ENCODE peak calls at places on chromosomes 5 and 9, in five cellular contexts. One of them, this sample, is unnamed.

GRCh38 chr5:154403776-154404387 is 41.9 kb upstream of the SAP30L start:
- DNase-seq in IMR-90: no peak
- DNase-seq in H9: no peak
- DNase-seq in mesendoderm: no peak
- DNase-seq in neuronal stem cell: no peak
- DNase-seq in this sample: no peak

GRCh38 chr9:69168709-69169217 is 5.3 kb upstream of the TJP2 start:
- DNase-seq in IMR-90: peak
- DNase-seq in H9: peak
- DNase-seq in mesendoderm: peak
- DNase-seq in neuronal stem cell: no peak
- DNase-seq in this sample: peak

GRCh38 chr5:81850932-81851331 is 100.0 kb upstream of the SSBP2 start:
- DNase-seq in IMR-90: no peak
- DNase-seq in H9: no peak
- DNase-seq in mesendoderm: no peak
- DNase-seq in neuronal stem cell: no peak
- DNase-seq in this sample: no peak

GRCh38 chr9:21964925-21965385 is 29.2 kb downstream of the CDKN2A start:
- DNase-seq in IMR-90: no peak
- DNase-seq in H9: peak
- DNase-seq in mesendoderm: peak
- DNase-seq in neuronal stem cell: no peak
- DNase-seq in this sample: no peak

GRCh38 chr9:19471737-19472648 is 63.2 kb downstream of the ACER2 start:
- DNase-seq in IMR-90: peak
- DNase-seq in H9: peak
- DNase-seq in mesendoderm: peak
- DNase-seq in neuronal stem cell: peak
- DNase-seq in this sample: peak

GRCh38 chr9:100595391-100596199 is 17.7 kb downstream of the CAVIN4 start:
- DNase-seq in IMR-90: peak
- DNase-seq in H9: no peak
- DNase-seq in mesendoderm: peak
- DNase-seq in neuronal stem cell: peak
- DNase-seq in this sample: no peak

GRCh38 chr5:171968512-171968911 is 37.9 kb downstream of the FBXW11 start:
- DNase-seq in IMR-90: no peak
- DNase-seq in H9: no peak
- DNase-seq in mesendoderm: no peak
- DNase-seq in neuronal stem cell: no peak
- DNase-seq in this sample: no peak

GRCh38 chr5:180456792-180457191 is 37.4 kb upstream of the CNOT6 start:
- DNase-seq in IMR-90: no peak
- DNase-seq in H9: no peak
- DNase-seq in mesendoderm: no peak
- DNase-seq in neuronal stem cell: no peak
- DNase-seq in this sample: no peak

GRCh38 chr9:108444400-108445358 is 411.1 kb downstream of the ACTL7B start:
- DNase-seq in IMR-90: peak
- DNase-seq in H9: no peak
- DNase-seq in mesendoderm: no peak
- DNase-seq in neuronal stem cell: no peak
- DNase-seq in this sample: no peak

GRCh38 chr9:86303316-86303975 is 21.1 kb upstream of the ISCA1 start:
- DNase-seq in IMR-90: peak
- DNase-seq in H9: no peak
- DNase-seq in mesendoderm: peak
- DNase-seq in neuronal stem cell: no peak
- DNase-seq in this sample: no peak

GRCh38 chr5:93574041-93574938 is 6.7 kb downstream of the NR2F1-AS1 start:
- DNase-seq in IMR-90: no peak
- DNase-seq in H9: no peak
- DNase-seq in mesendoderm: no peak
- DNase-seq in neuronal stem cell: no peak
- DNase-seq in this sample: no peak

GRCh38 chr5:139836469-139837208 is 41.0 kb downstream of the PSD2 start:
- DNase-seq in IMR-90: no peak
- DNase-seq in H9: no peak
- DNase-seq in mesendoderm: no peak
- DNase-seq in neuronal stem cell: no peak
- DNase-seq in this sample: no peak

GRCh38 chr5:169742773-169743296 is 105.8 kb downstream of the DOCK2 start:
- DNase-seq in IMR-90: peak
- DNase-seq in H9: no peak
- DNase-seq in mesendoderm: no peak
- DNase-seq in neuronal stem cell: no peak
- DNase-seq in this sample: no peak

GRCh38 chr5:82259172-82259800 is 18.9 kb downstream of the RPS23 start:
- DNase-seq in IMR-90: peak
- DNase-seq in H9: no peak
- DNase-seq in mesendoderm: peak
- DNase-seq in neuronal stem cell: no peak
- DNase-seq in this sample: no peak

GRCh38 chr9:124735121-124735520 is 36.0 kb downstream of the NR6A1 start:
- DNase-seq in IMR-90: peak
- DNase-seq in H9: no peak
- DNase-seq in mesendoderm: peak
- DNase-seq in neuronal stem cell: no peak
- DNase-seq in this sample: no peak

GRCh38 chr5:10288600-10289213 is 19.0 kb downstream of the CMBL start:
- DNase-seq in IMR-90: no peak
- DNase-seq in H9: no peak
- DNase-seq in mesendoderm: no peak
- DNase-seq in neuronal stem cell: no peak
- DNase-seq in this sample: no peak

GRCh38 chr5:147417133-147417813 is 92.6 kb downstream of the DPYSL3 start:
- DNase-seq in IMR-90: peak
- DNase-seq in H9: no peak
- DNase-seq in mesendoderm: no peak
- DNase-seq in neuronal stem cell: no peak
- DNase-seq in this sample: no peak

GRCh38 chr5:132225165-132226032 is 2.3 kb downstream of the P4HA2 start:
- DNase-seq in IMR-90: peak
- DNase-seq in H9: peak
- DNase-seq in mesendoderm: no peak
- DNase-seq in neuronal stem cell: no peak
- DNase-seq in this sample: no peak

GRCh38 chr5:151196556-151197290 is 27.2 kb downstream of the CCDC69 start:
- DNase-seq in IMR-90: no peak
- DNase-seq in H9: no peak
- DNase-seq in mesendoderm: no peak
- DNase-seq in neuronal stem cell: no peak
- DNase-seq in this sample: no peak

GRCh38 chr5:170537451-170538095 is 33.8 kb downstream of the KCNIP1 start:
- DNase-seq in IMR-90: no peak
- DNase-seq in H9: no peak
- DNase-seq in mesendoderm: no peak
- DNase-seq in neuronal stem cell: no peak
- DNase-seq in this sample: no peak

GRCh38 chr9:3478549-3478953 is 47.2 kb downstream of the RFX3 start:
- DNase-seq in IMR-90: no peak
- DNase-seq in H9: no peak
- DNase-seq in mesendoderm: peak
- DNase-seq in neuronal stem cell: no peak
- DNase-seq in this sample: no peak

GRCh38 chr9:85377751-85378289 is 363.9 kb downstream of the AGTPBP1 start:
- DNase-seq in IMR-90: no peak
- DNase-seq in H9: no peak
- DNase-seq in mesendoderm: peak
- DNase-seq in neuronal stem cell: no peak
- DNase-seq in this sample: no peak

GRCh38 chr5:149357370-149358293 is at the start of gene PCYOX1L:
- DNase-seq in IMR-90: peak
- DNase-seq in H9: peak
- DNase-seq in mesendoderm: peak
- DNase-seq in neuronal stem cell: peak
- DNase-seq in this sample: peak
- H4K8ac ChIP-seq in IMR-90: peak
- H4K8ac ChIP-seq in H9: no peak
- H4K8ac ChIP-seq in mesendoderm: no peak
- H4K8ac ChIP-seq in neuronal stem cell: peak
- H4K8ac ChIP-seq in this sample: peak

GRCh38 chr5:136018814-136019777 is 9.7 kb upstream of the TGFBI start:
- DNase-seq in IMR-90: peak
- DNase-seq in H9: no peak
- DNase-seq in mesendoderm: no peak
- DNase-seq in neuronal stem cell: no peak
- DNase-seq in this sample: no peak
- H4K8ac ChIP-seq in IMR-90: peak
- H4K8ac ChIP-seq in H9: no peak
- H4K8ac ChIP-seq in mesendoderm: no peak
- H4K8ac ChIP-seq in neuronal stem cell: no peak
- H4K8ac ChIP-seq in this sample: no peak

GRCh38 chr5:116453920-116454319 is 120.7 kb downstream of the SEMA6A start:
- DNase-seq in IMR-90: no peak
- DNase-seq in H9: no peak
- DNase-seq in mesendoderm: no peak
- DNase-seq in neuronal stem cell: no peak
- DNase-seq in this sample: no peak
- H4K8ac ChIP-seq in IMR-90: no peak
- H4K8ac ChIP-seq in H9: no peak
- H4K8ac ChIP-seq in mesendoderm: no peak
- H4K8ac ChIP-seq in neuronal stem cell: no peak
- H4K8ac ChIP-seq in this sample: no peak

DNA sequence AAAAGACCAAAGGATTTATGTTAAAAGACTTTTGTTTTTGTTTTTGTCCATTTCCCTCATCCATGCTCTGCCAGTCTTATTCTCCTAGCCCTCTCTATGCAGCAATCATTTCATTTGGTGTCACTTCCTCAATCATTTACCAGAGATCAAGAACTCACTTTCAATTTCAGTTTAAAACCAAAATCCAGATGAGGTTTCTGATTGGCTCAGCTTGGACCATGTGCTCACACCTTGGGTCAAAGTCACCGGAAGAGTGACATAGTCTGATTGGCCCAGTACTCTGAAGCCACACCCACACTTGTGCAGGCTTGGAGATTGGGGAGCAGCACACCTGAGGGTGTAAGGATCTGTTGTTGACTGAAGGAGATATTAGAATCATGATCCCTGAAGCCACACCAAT is 79.6 kb downstream of the TLR4 start:
- DNase-seq in IMR-90: no peak
- DNase-seq in H9: no peak
- DNase-seq in mesendoderm: no peak
- DNase-seq in neuronal stem cell: no peak
- DNase-seq in this sample: no peak
- H4K8ac ChIP-seq in IMR-90: no peak
- H4K8ac ChIP-seq in H9: no peak
- H4K8ac ChIP-seq in mesendoderm: no peak
- H4K8ac ChIP-seq in neuronal stem cell: no peak
- H4K8ac ChIP-seq in this sample: no peak

GRCh38 chr9:88945636-88946333 is 45.5 kb upstream of the S1PR3 start:
- DNase-seq in IMR-90: no peak
- DNase-seq in H9: no peak
- DNase-seq in mesendoderm: no peak
- DNase-seq in neuronal stem cell: no peak
- DNase-seq in this sample: no peak
- H4K8ac ChIP-seq in IMR-90: no peak
- H4K8ac ChIP-seq in H9: no peak
- H4K8ac ChIP-seq in mesendoderm: no peak
- H4K8ac ChIP-seq in neuronal stem cell: no peak
- H4K8ac ChIP-seq in this sample: no peak

This sample was measured in H1.